ENCODE peak calls at places on chromosomes 3 and 15, in four cellular contexts. One of them, this sample, is unnamed.

GRCh38 chr15:58510715-58511465 is 79.1 kb downstream of the LIPC start:
- DNase-seq in MG63: no peak
- DNase-seq in T47D: no peak
- DNase-seq in stimulated activated naive CD8-positive, alpha-beta T cell treated with anti-CD3 and anti-CD28 coated beads, Interleukin-15, amount 100 ng/mL, for 72 hours: no peak
- DNase-seq in this sample: no peak

GRCh38 chr15:64528871-64529270 is 68.5 kb downstream of the ZNF609 start:
- DNase-seq in MG63: no peak
- DNase-seq in T47D: no peak
- DNase-seq in stimulated activated naive CD8-positive, alpha-beta T cell treated with anti-CD3 and anti-CD28 coated beads, Interleukin-15, amount 100 ng/mL, for 72 hours: no peak
- DNase-seq in this sample: no peak

GRCh38 chr3:142027713-142028112 is 121.6 kb downstream of the TFDP2 start:
- DNase-seq in MG63: peak
- DNase-seq in T47D: no peak
- DNase-seq in stimulated activated naive CD8-positive, alpha-beta T cell treated with anti-CD3 and anti-CD28 coated beads, Interleukin-15, amount 100 ng/mL, for 72 hours: peak
- DNase-seq in this sample: no peak

GRCh38 chr3:124627501-124627908 is 102.7 kb upstream of the UMPS start:
- DNase-seq in MG63: no peak
- DNase-seq in T47D: no peak
- DNase-seq in stimulated activated naive CD8-positive, alpha-beta T cell treated with anti-CD3 and anti-CD28 coated beads, Interleukin-15, amount 100 ng/mL, for 72 hours: no peak
- DNase-seq in this sample: no peak

GRCh38 chr3:154175041-154175440 is 53.9 kb downstream of the ARHGEF26 start:
- DNase-seq in MG63: no peak
- DNase-seq in T47D: no peak
- DNase-seq in stimulated activated naive CD8-positive, alpha-beta T cell treated with anti-CD3 and anti-CD28 coated beads, Interleukin-15, amount 100 ng/mL, for 72 hours: no peak
- DNase-seq in this sample: no peak

GRCh38 chr3:50806806-50807205 is 132.1 kb downstream of the DOCK3 start:
- DNase-seq in MG63: no peak
- DNase-seq in T47D: no peak
- DNase-seq in stimulated activated naive CD8-positive, alpha-beta T cell treated with anti-CD3 and anti-CD28 coated beads, Interleukin-15, amount 100 ng/mL, for 72 hours: no peak
- DNase-seq in this sample: no peak

GRCh38 chr15:63870043-63870394 is 36.3 kb upstream of the HERC1 start:
- DNase-seq in MG63: no peak
- DNase-seq in T47D: no peak
- DNase-seq in stimulated activated naive CD8-positive, alpha-beta T cell treated with anti-CD3 and anti-CD28 coated beads, Interleukin-15, amount 100 ng/mL, for 72 hours: no peak
- DNase-seq in this sample: no peak

GRCh38 chr3:19934098-19934566 is at the start of gene EFHB:
- DNase-seq in MG63: peak
- DNase-seq in T47D: no peak
- DNase-seq in stimulated activated naive CD8-positive, alpha-beta T cell treated with anti-CD3 and anti-CD28 coated beads, Interleukin-15, amount 100 ng/mL, for 72 hours: no peak
- DNase-seq in this sample: peak

GRCh38 chr3:136741063-136741462 is 11.1 kb downstream of the STAG1 start:
- DNase-seq in MG63: no peak
- DNase-seq in T47D: no peak
- DNase-seq in stimulated activated naive CD8-positive, alpha-beta T cell treated with anti-CD3 and anti-CD28 coated beads, Interleukin-15, amount 100 ng/mL, for 72 hours: no peak
- DNase-seq in this sample: no peak

GRCh38 chr15:65937046-65937445 is 67.8 kb downstream of the RAB11A start:
- DNase-seq in MG63: no peak
- DNase-seq in T47D: no peak
- DNase-seq in stimulated activated naive CD8-positive, alpha-beta T cell treated with anti-CD3 and anti-CD28 coated beads, Interleukin-15, amount 100 ng/mL, for 72 hours: no peak
- DNase-seq in this sample: no peak

GRCh38 chr3:104519468-104519867 is 847.2 kb upstream of the ALCAM start:
- DNase-seq in MG63: no peak
- DNase-seq in T47D: no peak
- DNase-seq in stimulated activated naive CD8-positive, alpha-beta T cell treated with anti-CD3 and anti-CD28 coated beads, Interleukin-15, amount 100 ng/mL, for 72 hours: no peak
- DNase-seq in this sample: no peak

GRCh38 chr3:151219056-151219455 is 16.0 kb upstream of the GPR171 start:
- DNase-seq in MG63: no peak
- DNase-seq in T47D: no peak
- DNase-seq in stimulated activated naive CD8-positive, alpha-beta T cell treated with anti-CD3 and anti-CD28 coated beads, Interleukin-15, amount 100 ng/mL, for 72 hours: no peak
- DNase-seq in this sample: no peak

GRCh38 chr3:50689558-50689957 is 14.8 kb downstream of the DOCK3 start:
- DNase-seq in MG63: no peak
- DNase-seq in T47D: no peak
- DNase-seq in stimulated activated naive CD8-positive, alpha-beta T cell treated with anti-CD3 and anti-CD28 coated beads, Interleukin-15, amount 100 ng/mL, for 72 hours: no peak
- DNase-seq in this sample: no peak

GRCh38 chr3:87979527-87979926 is 79.3 kb downstream of the CGGBP1 start:
- DNase-seq in MG63: no peak
- DNase-seq in T47D: no peak
- DNase-seq in stimulated activated naive CD8-positive, alpha-beta T cell treated with anti-CD3 and anti-CD28 coated beads, Interleukin-15, amount 100 ng/mL, for 72 hours: no peak
- DNase-seq in this sample: no peak

GRCh38 chr15:70375006-70375409 is 277.3 kb upstream of the TLE3 start:
- DNase-seq in MG63: peak
- DNase-seq in T47D: peak
- DNase-seq in stimulated activated naive CD8-positive, alpha-beta T cell treated with anti-CD3 and anti-CD28 coated beads, Interleukin-15, amount 100 ng/mL, for 72 hours: no peak
- DNase-seq in this sample: no peak

GRCh38 chr15:53862371-53862770 is 102.9 kb upstream of the WDR72 start:
- DNase-seq in MG63: no peak
- DNase-seq in T47D: no peak
- DNase-seq in stimulated activated naive CD8-positive, alpha-beta T cell treated with anti-CD3 and anti-CD28 coated beads, Interleukin-15, amount 100 ng/mL, for 72 hours: no peak
- DNase-seq in this sample: no peak

GRCh38 chr15:81813215-81813614 is 232.6 kb downstream of the MEX3B start:
- DNase-seq in MG63: no peak
- DNase-seq in T47D: no peak
- DNase-seq in stimulated activated naive CD8-positive, alpha-beta T cell treated with anti-CD3 and anti-CD28 coated beads, Interleukin-15, amount 100 ng/mL, for 72 hours: no peak
- DNase-seq in this sample: peak

GRCh38 chr3:157104928-157105652 is 54.9 kb downstream of the CCNL1 start:
- DNase-seq in MG63: no peak
- DNase-seq in T47D: no peak
- DNase-seq in stimulated activated naive CD8-positive, alpha-beta T cell treated with anti-CD3 and anti-CD28 coated beads, Interleukin-15, amount 100 ng/mL, for 72 hours: no peak
- DNase-seq in this sample: peak

GRCh38 chr3:158842946-158843345 is 41.1 kb downstream of the MFSD1 start:
- DNase-seq in MG63: no peak
- DNase-seq in T47D: no peak
- DNase-seq in stimulated activated naive CD8-positive, alpha-beta T cell treated with anti-CD3 and anti-CD28 coated beads, Interleukin-15, amount 100 ng/mL, for 72 hours: no peak
- DNase-seq in this sample: no peak

GRCh38 chr15:63291507-63291906 is 14.1 kb downstream of the APH1B start:
- DNase-seq in MG63: no peak
- DNase-seq in T47D: no peak
- DNase-seq in stimulated activated naive CD8-positive, alpha-beta T cell treated with anti-CD3 and anti-CD28 coated beads, Interleukin-15, amount 100 ng/mL, for 72 hours: no peak
- DNase-seq in this sample: peak

GRCh38 chr3:102206506-102207145 is 228.2 kb upstream of the ZPLD1 start:
- DNase-seq in MG63: peak
- DNase-seq in T47D: no peak
- DNase-seq in stimulated activated naive CD8-positive, alpha-beta T cell treated with anti-CD3 and anti-CD28 coated beads, Interleukin-15, amount 100 ng/mL, for 72 hours: no peak
- DNase-seq in this sample: no peak

GRCh38 chr3:197408177-197408957 is 110.0 kb upstream of the DLG1 start:
- DNase-seq in MG63: no peak
- DNase-seq in T47D: no peak
- DNase-seq in stimulated activated naive CD8-positive, alpha-beta T cell treated with anti-CD3 and anti-CD28 coated beads, Interleukin-15, amount 100 ng/mL, for 72 hours: no peak
- DNase-seq in this sample: no peak

GRCh38 chr3:131306242-131306641 is 75.3 kb upstream of the NUDT16 start:
- DNase-seq in MG63: no peak
- DNase-seq in T47D: no peak
- DNase-seq in stimulated activated naive CD8-positive, alpha-beta T cell treated with anti-CD3 and anti-CD28 coated beads, Interleukin-15, amount 100 ng/mL, for 72 hours: no peak
- DNase-seq in this sample: no peak

GRCh38 chr3:65729553-65729952 is 309.2 kb downstream of the MAGI1 start:
- DNase-seq in MG63: peak
- DNase-seq in T47D: no peak
- DNase-seq in stimulated activated naive CD8-positive, alpha-beta T cell treated with anti-CD3 and anti-CD28 coated beads, Interleukin-15, amount 100 ng/mL, for 72 hours: no peak
- DNase-seq in this sample: no peak

GRCh38 chr3:186520957-186521842 is 23.0 kb downstream of the CRYGS start:
- DNase-seq in MG63: no peak
- DNase-seq in T47D: no peak
- DNase-seq in stimulated activated naive CD8-positive, alpha-beta T cell treated with anti-CD3 and anti-CD28 coated beads, Interleukin-15, amount 100 ng/mL, for 72 hours: no peak
- DNase-seq in this sample: no peak

GRCh38 chr3:44845528-44846520 is 15.9 kb upstream of the TMEM42 start:
- DNase-seq in MG63: no peak
- DNase-seq in T47D: no peak
- DNase-seq in stimulated activated naive CD8-positive, alpha-beta T cell treated with anti-CD3 and anti-CD28 coated beads, Interleukin-15, amount 100 ng/mL, for 72 hours: no peak
- DNase-seq in this sample: no peak

GRCh38 chr15:46304320-46304719 is 669.5 kb downstream of the SQOR start:
- DNase-seq in MG63: no peak
- DNase-seq in T47D: no peak
- DNase-seq in stimulated activated naive CD8-positive, alpha-beta T cell treated with anti-CD3 and anti-CD28 coated beads, Interleukin-15, amount 100 ng/mL, for 72 hours: no peak
- DNase-seq in this sample: peak

GRCh38 chr3:177749836-177750235 is 552.6 kb upstream of the TBL1XR1 start:
- DNase-seq in MG63: no peak
- DNase-seq in T47D: no peak
- DNase-seq in stimulated activated naive CD8-positive, alpha-beta T cell treated with anti-CD3 and anti-CD28 coated beads, Interleukin-15, amount 100 ng/mL, for 72 hours: no peak
- DNase-seq in this sample: no peak

GRCh38 chr15:85380860-85381535 is 595 bp downstream of the AKAP13 start:
- DNase-seq in MG63: peak
- DNase-seq in T47D: peak
- DNase-seq in stimulated activated naive CD8-positive, alpha-beta T cell treated with anti-CD3 and anti-CD28 coated beads, Interleukin-15, amount 100 ng/mL, for 72 hours: peak
- DNase-seq in this sample: peak

GRCh38 chr3:158491968-158492367 is 79.0 kb upstream of the MLF1 start:
- DNase-seq in MG63: no peak
- DNase-seq in T47D: no peak
- DNase-seq in stimulated activated naive CD8-positive, alpha-beta T cell treated with anti-CD3 and anti-CD28 coated beads, Interleukin-15, amount 100 ng/mL, for 72 hours: no peak
- DNase-seq in this sample: no peak

GRCh38 chr3:187005827-187006481 is 75.6 kb downstream of the ST6GAL1 start:
- DNase-seq in MG63: no peak
- DNase-seq in T47D: no peak
- DNase-seq in stimulated activated naive CD8-positive, alpha-beta T cell treated with anti-CD3 and anti-CD28 coated beads, Interleukin-15, amount 100 ng/mL, for 72 hours: no peak
- DNase-seq in this sample: peak

GRCh38 chr3:192570315-192570714 is 157.0 kb downstream of the FGF12 start:
- DNase-seq in MG63: no peak
- DNase-seq in T47D: no peak
- DNase-seq in stimulated activated naive CD8-positive, alpha-beta T cell treated with anti-CD3 and anti-CD28 coated beads, Interleukin-15, amount 100 ng/mL, for 72 hours: no peak
- DNase-seq in this sample: no peak

GRCh38 chr3:17972889-17973558 is 230.6 kb upstream of the TBC1D5 start:
- DNase-seq in MG63: no peak
- DNase-seq in T47D: no peak
- DNase-seq in stimulated activated naive CD8-positive, alpha-beta T cell treated with anti-CD3 and anti-CD28 coated beads, Interleukin-15, amount 100 ng/mL, for 72 hours: no peak
- DNase-seq in this sample: no peak

GRCh38 chr15:95875141-95875643 is 455.3 kb upstream of the NR2F2 start:
- DNase-seq in MG63: no peak
- DNase-seq in T47D: no peak
- DNase-seq in stimulated activated naive CD8-positive, alpha-beta T cell treated with anti-CD3 and anti-CD28 coated beads, Interleukin-15, amount 100 ng/mL, for 72 hours: no peak
- DNase-seq in this sample: no peak

GRCh38 chr3:43638594-43639447 is 17.0 kb upstream of the ANO10 start:
- DNase-seq in MG63: peak
- DNase-seq in T47D: no peak
- DNase-seq in stimulated activated naive CD8-positive, alpha-beta T cell treated with anti-CD3 and anti-CD28 coated beads, Interleukin-15, amount 100 ng/mL, for 72 hours: peak
- DNase-seq in this sample: peak

GRCh38 chr15:33729648-33730047 is 238.6 kb upstream of the CHRM5 start:
- DNase-seq in MG63: no peak
- DNase-seq in T47D: peak
- DNase-seq in stimulated activated naive CD8-positive, alpha-beta T cell treated with anti-CD3 and anti-CD28 coated beads, Interleukin-15, amount 100 ng/mL, for 72 hours: no peak
- DNase-seq in this sample: no peak

GRCh38 chr15:97115764-97116075 is 785.2 kb downstream of the NR2F2 start:
- DNase-seq in MG63: no peak
- DNase-seq in T47D: no peak
- DNase-seq in stimulated activated naive CD8-positive, alpha-beta T cell treated with anti-CD3 and anti-CD28 coated beads, Interleukin-15, amount 100 ng/mL, for 72 hours: no peak
- DNase-seq in this sample: no peak

GRCh38 chr3:61417352-61417751 is 144.0 kb upstream of the PTPRG start:
- DNase-seq in MG63: peak
- DNase-seq in T47D: no peak
- DNase-seq in stimulated activated naive CD8-positive, alpha-beta T cell treated with anti-CD3 and anti-CD28 coated beads, Interleukin-15, amount 100 ng/mL, for 72 hours: no peak
- DNase-seq in this sample: no peak

GRCh38 chr15:85684174-85684710 is 110.5 kb downstream of the KLHL25 start:
- DNase-seq in MG63: no peak
- DNase-seq in T47D: no peak
- DNase-seq in stimulated activated naive CD8-positive, alpha-beta T cell treated with anti-CD3 and anti-CD28 coated beads, Interleukin-15, amount 100 ng/mL, for 72 hours: no peak
- DNase-seq in this sample: no peak

This sample was measured in K562.